ENCODE peak calls at places on chromosomes 5 and 9, in six cellular contexts. T, C, R, L, N and B are unnamed samples. For H3K4me1, the result is how much of the 10 kb centered on the place peaks cover.

GRCh38 chr9:92948632-92949031 is 1.3 kb downstream of the FGD3 start:
- DNase-seq in L (no peak), R (no peak), N (no peak), C (no peak), T (no peak), B (no peak)

GRCh38 chr9:130150779-130151381 is 21.3 kb upstream of the NCS1 start:
- DNase-seq in C (no peak), T (peak), L (no peak), N (peak), R (no peak), B (no peak)

GRCh38 chr5:175460126-175460525 is 16.1 kb upstream of the DRD1 start:
- DNase-seq in C (no peak), R (no peak), N (no peak), T (no peak), L (no peak), B (no peak)

GRCh38 chr5:51347704-51348103 is 35.5 kb upstream of the ISL1 start:
- DNase-seq in R (no peak), N (peak), C (no peak), L (no peak), T (no peak), B (no peak)

GRCh38 chr5:54621742-54622141 is 104.2 kb downstream of the SNX18 start:
- DNase-seq in T (no peak), C (no peak), N (no peak), L (no peak), R (no peak), B (no peak)

GRCh38 chr9:10525972-10526371 is 86.8 kb downstream of the PTPRD start:
- DNase-seq in N (no peak), R (no peak), T (no peak), C (no peak), L (no peak), B (no peak)

GRCh38 chr9:136740971-136741884 is 1.5 kb downstream of the LCN10 start:
- DNase-seq in N (no peak), R (no peak), C (no peak), L (peak), T (no peak), B (no peak)

GRCh38 chr9:14027114-14027812 is 286.7 kb downstream of the NFIB start:
- DNase-seq in N (no peak), C (peak), L (peak), T (no peak), R (no peak), B (no peak)

GRCh38 chr5:75034137-75034739 is 18.1 kb downstream of the GCNT4 start:
- DNase-seq in N (no peak), R (no peak), T (no peak), C (peak), L (peak), B (no peak)

GRCh38 chr5:141330299-141331080 is at the start of gene PCDHGA1:
- DNase-seq in N (no peak), L (no peak), T (peak), C (no peak), R (no peak), B (no peak)

GRCh38 chr9:97307091-97307490 is 368 bp upstream of the CCDC180 start:
- DNase-seq in C (peak), T (peak), N (no peak), R (no peak), L (peak), B (no peak)

GRCh38 chr5:1883120-1883924 is 597 bp upstream of the IRX4 start:
- DNase-seq in N (no peak), R (no peak), L (no peak), T (no peak), C (no peak), B (no peak)

DNA sequence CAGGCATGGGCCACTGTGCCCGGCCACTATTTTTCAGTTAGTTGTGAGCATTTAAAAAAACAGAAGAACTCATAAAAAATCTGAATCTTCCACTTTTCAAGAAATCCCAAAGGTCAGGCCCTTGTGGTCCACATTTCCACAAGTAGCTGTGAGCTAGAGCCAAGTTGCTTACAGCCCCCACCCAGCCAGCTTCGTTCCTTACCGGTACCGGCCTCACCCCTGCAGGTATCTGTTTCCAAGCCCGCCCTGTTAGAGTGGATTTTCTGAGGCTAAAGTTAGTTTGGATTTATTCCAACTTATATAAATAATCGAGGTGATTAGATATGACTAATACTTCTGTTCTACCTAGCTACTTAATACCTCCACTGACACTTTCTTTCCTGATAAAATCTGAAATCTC is 81.0 kb downstream of the F2RL2 start:
- DNase-seq in N (no peak), L (peak), T (no peak), R (no peak), C (no peak), B (no peak)
- TF ChIP-seq CTCF in N (no peak), L (no peak), T (no peak), R (no peak), C (no peak), B (no peak)

GRCh38 chr5:131999991-132000490 is 11.4 kb downstream of the ACSL6 start:
- DNase-seq in L (no peak), C (no peak), T (no peak), N (no peak), R (peak), B (no peak)
- H3K4me1 ChIP-seq in L (under half), C (under half), T (under half), N (under half), R (under half), B (under half)

DNA sequence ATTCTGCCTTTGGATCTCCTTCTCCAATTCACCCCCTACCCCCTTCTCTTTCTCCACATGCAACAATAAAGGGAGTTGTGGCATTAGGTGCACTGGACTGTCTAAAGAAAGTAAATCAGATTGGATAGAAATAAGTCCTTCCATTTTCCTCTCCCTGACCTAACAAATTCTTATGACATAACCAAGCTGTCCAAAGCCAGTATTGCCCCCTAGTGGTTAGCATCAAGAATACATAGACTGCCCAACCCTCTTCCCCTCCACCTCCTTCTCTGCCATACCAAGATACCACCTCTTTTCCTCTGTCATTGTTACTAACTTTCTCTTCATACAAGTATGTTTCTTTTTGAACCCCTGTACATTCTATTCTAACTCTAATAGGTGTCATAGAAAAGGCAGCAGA is 45.7 kb downstream of the PPARGC1B start:
- DNase-seq in R (no peak), N (peak), C (no peak), L (no peak), T (no peak), B (no peak)
- TF ChIP-seq CTCF in R (no peak), N (peak), C (peak), L (no peak), T (peak), B (no peak)

DNA sequence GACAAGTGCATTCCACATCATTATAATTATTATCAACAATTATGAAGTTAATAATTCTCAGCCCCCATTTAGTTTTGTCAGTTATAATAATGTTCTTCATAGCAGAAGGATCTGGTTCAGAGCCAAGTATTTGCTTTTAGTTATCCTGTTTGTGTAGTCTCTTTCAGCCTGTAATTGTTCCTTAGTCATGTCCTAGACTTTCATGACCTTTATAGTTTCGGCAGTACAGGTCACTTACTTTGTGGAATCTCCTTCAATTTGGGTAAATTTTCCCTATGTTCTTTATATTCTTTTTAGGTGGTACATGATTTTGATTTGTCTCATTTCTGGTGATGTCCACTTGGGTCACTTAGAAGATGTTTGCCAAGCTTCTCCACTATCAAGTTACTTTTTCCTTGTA is 34.3 kb downstream of the UBE2R2 start:
- DNase-seq in N (no peak), C (no peak), L (no peak), R (no peak), T (peak), B (no peak)
- H3K4me1 ChIP-seq in N (under half), C (half or more), L (under half), R (under half), T (under half), B (under half)

GRCh38 chr5:134917070-134917831 is 12.3 kb downstream of the PCBD2 start:
- DNase-seq in N (no peak), L (no peak), R (no peak), T (no peak), C (no peak), B (no peak)
- TF ChIP-seq CTCF in N (peak), L (no peak), R (no peak), T (no peak), C (peak), B (no peak)